ENCODE peak calls at places on chromosomes 5 and 9, in six cellular contexts. C is Caco-2, R is brain microvascular endothelial cell, Y is astrocyte, U is fibroblast of lung, J is GM20000. E is an unnamed sample.

GRCh38 chr5:107301959-107302840 is 368.5 kb downstream of the EFNA5 start:
- DNase-seq in C (no peak), R (no peak), Y (no peak), U (no peak), J (no peak), E (no peak)

GRCh38 chr5:25028994-25029393 is 384.2 kb upstream of the CDH10 start:
- DNase-seq in C (no peak), R (no peak), Y (peak), U (peak), J (no peak), E (no peak)

GRCh38 chr9:108383801-108384200 is 472.0 kb downstream of the ACTL7B start:
- DNase-seq in C (no peak), R (no peak), Y (peak), U (peak), J (no peak), E (no peak)

GRCh38 chr5:134070648-134070978 is 43.9 kb upstream of the TCF7 start:
- DNase-seq in C (no peak), R (peak), Y (peak), U (peak), J (no peak), E (peak)

GRCh38 chr9:116741106-116741740 is 54.1 kb downstream of the TRIM32 start:
- DNase-seq in C (no peak), R (no peak), Y (no peak), U (no peak), J (no peak), E (no peak)

GRCh38 chr9:21137020-21137419 is 4.6 kb downstream of the IFNW1 start:
- DNase-seq in C (no peak), R (no peak), Y (no peak), U (no peak), J (no peak), E (no peak)

GRCh38 chr5:170557314-170557713 is 53.5 kb downstream of the KCNIP1 start:
- DNase-seq in C (no peak), R (no peak), Y (no peak), U (no peak), J (no peak), E (no peak)

GRCh38 chr5:124906339-124907097 is 160.1 kb upstream of the ZNF608 start:
- DNase-seq in C (no peak), R (peak), Y (peak), U (peak), J (no peak), E (peak)

GRCh38 chr9:126097679-126098078 is 228.9 kb upstream of the MVB12B start:
- DNase-seq in C (no peak), R (no peak), Y (no peak), U (no peak), J (no peak), E (no peak)

GRCh38 chr5:2415678-2416077 is 335.8 kb downstream of the IRX2 start:
- DNase-seq in C (no peak), R (no peak), Y (no peak), U (no peak), J (no peak), E (no peak)

GRCh38 chr5:30918171-30918570 is 275.3 kb upstream of the CDH6 start:
- DNase-seq in C (no peak), R (peak), Y (peak), U (peak), J (no peak), E (no peak)

GRCh38 chr5:56200856-56201638 is 32.1 kb downstream of the ANKRD55 start:
- DNase-seq in C (peak), R (peak), Y (peak), U (peak), J (peak), E (peak)

GRCh38 chr9:19522558-19522957 is 113.7 kb downstream of the ACER2 start:
- DNase-seq in C (no peak), R (no peak), Y (no peak), U (no peak), J (no peak), E (no peak)

GRCh38 chr9:114811969-114812636 is 6.3 kb upstream of the TNFSF15 start:
- DNase-seq in C (no peak), R (no peak), Y (no peak), U (no peak), J (no peak), E (no peak)

GRCh38 chr5:60687927-60688720 is 11.8 kb downstream of the DEPDC1B start:
- DNase-seq in C (peak), R (peak), Y (peak), U (peak), J (peak), E (no peak)

GRCh38 chr9:118686940-118687339 is 682.3 kb downstream of the BRINP1 start:
- DNase-seq in C (no peak), R (no peak), Y (no peak), U (no peak), J (no peak), E (no peak)

GRCh38 chr5:151772029-151772867 is 494 bp downstream of the G3BP1 start:
- DNase-seq in C (peak), R (no peak), Y (peak), U (peak), J (peak), E (peak)

GRCh38 chr5:172770374-172770674 is 671 bp downstream of the DUSP1 start:
- DNase-seq in C (no peak), R (no peak), Y (no peak), U (no peak), J (no peak), E (no peak)

GRCh38 chr5:157530226-157530972 is 45.2 kb downstream of the ADAM19 start:
- DNase-seq in C (no peak), R (no peak), Y (no peak), U (no peak), J (no peak), E (no peak)

GRCh38 chr9:93577045-93577939 is 908 bp downstream of the PHF2 start:
- DNase-seq in C (no peak), R (no peak), Y (no peak), U (no peak), J (peak), E (peak)

GRCh38 chr9:99565203-99565602 is 256.5 kb upstream of the NR4A3 start:
- DNase-seq in C (no peak), R (no peak), Y (no peak), U (no peak), J (no peak), E (no peak)

DNA sequence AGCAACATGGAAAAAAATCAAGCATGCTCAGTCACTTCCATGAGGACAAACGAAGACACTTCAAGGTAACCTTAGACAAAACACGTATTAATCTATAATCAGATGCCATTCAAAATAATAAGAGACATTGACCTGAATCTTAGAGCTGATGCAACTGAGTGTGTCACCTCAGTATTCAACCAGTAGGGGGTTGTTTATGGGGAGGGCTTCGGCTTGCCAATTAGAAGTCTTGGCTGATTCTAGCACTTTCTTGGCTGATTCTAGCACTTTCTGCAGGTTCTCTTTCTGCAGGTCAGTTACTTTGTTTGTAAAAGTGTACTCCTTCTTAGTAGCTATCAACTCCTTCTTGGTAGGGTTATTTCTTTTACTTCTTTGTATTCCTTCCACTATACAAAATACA is 317.6 kb downstream of the ENC1 start:
- DNase-seq in C (no peak), R (no peak), Y (no peak), U (no peak), J (no peak), E (no peak)
- TF ChIP-seq CTCF in C (no peak), R (peak), Y (no peak), U (no peak), J (no peak), E (peak)

DNA sequence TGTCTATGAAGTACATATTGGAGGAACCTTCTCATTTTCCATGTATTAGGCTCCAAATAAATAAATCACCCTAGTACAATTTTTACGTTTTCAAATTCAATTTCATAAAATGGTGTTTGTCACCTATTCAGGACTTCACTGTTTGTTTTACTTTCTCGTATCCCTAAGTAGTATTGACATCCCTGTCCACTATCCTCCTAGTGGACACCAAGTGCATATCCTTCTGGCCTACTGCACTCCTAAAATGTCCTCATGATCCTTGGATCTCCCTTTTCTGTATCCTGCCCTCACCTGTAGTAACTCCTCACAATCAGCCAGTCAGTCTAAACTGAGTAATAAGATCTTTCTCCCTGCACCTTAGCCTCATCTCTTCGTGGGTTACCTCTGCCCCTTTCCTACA is 539.9 kb downstream of the DMRTA1 start:
- DNase-seq in C (no peak), R (no peak), Y (no peak), U (no peak), J (no peak), E (no peak)
- TF ChIP-seq CTCF in C (no peak), R (peak), Y (peak), U (no peak), J (no peak), E (peak)

DNA sequence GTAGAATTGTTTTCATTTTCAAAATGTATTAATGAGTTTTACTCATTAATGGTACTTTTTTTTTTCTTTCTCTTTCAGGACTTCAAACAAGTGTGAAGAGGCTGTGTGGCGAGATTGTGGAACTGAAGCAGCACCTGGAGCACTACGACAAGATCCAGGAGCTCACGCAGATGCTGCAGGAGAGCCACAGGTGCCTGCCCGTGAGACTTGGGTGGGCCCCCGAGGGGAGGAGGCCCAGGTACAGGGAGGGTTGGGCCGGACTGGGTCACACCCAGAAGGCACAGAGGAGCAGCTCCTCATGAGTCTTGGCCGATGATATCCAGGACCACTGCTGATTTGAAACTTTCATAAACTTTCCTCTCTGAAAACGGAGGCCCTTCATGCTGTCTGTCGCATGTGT is 35.6 kb downstream of the CEP72 start:
- DNase-seq in C (no peak), R (no peak), Y (no peak), U (no peak), J (no peak), E (no peak)
- TF ChIP-seq CTCF in C (no peak), R (no peak), Y (no peak), U (no peak), J (no peak), E (no peak)

GRCh38 chr5:178590141-178590923 is at the start of gene COL23A1:
- DNase-seq in C (peak), R (peak), Y (peak), U (peak), J (peak), E (peak)
- TF ChIP-seq CTCF in C (peak), R (peak), Y (peak), U (peak), J (no peak), E (peak)

DNA sequence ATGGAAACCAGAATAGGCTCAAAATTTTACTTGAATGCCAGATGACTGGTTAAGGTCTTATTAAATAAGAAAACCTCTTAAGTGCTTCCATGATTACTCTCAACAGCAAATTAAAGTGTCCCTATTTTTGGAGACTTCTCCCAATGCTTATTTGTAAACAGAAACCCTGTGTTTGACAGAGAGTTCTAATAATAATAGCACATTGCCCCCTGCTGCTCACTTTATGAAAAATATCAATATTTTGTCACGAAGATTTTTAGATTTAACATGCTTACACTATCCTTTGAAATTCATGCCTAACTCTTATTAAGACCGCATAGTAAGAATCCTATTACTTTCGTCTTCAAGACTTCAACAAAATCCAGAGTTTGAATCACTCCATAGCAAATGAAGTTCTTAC is 75.4 kb upstream of the PRRC1 start:
- DNase-seq in C (no peak), R (no peak), Y (peak), U (no peak), J (peak), E (peak)
- TF ChIP-seq CTCF in C (peak), R (no peak), Y (peak), U (peak), J (no peak), E (peak)

GRCh38 chr5:156188026-156188425 is 138.9 kb upstream of the SGCD start:
- DNase-seq in C (no peak), R (no peak), Y (no peak), U (no peak), J (no peak), E (no peak)
- TF ChIP-seq CTCF in C (no peak), R (no peak), Y (no peak), U (no peak), J (no peak), E (no peak)

GRCh38 chr9:129247285-129248153 is 69.5 kb upstream of the IER5L start:
- DNase-seq in C (no peak), R (no peak), Y (no peak), U (no peak), J (no peak), E (no peak)
- TF ChIP-seq CTCF in C (no peak), R (no peak), Y (no peak), U (no peak), J (no peak), E (no peak)

GRCh38 chr5:163565931-163566608 is 60.7 kb downstream of the MAT2B start:
- DNase-seq in C (peak), R (peak), Y (no peak), U (peak), J (no peak), E (no peak)
- TF ChIP-seq CTCF in C (no peak), R (peak), Y (no peak), U (no peak), J (no peak), E (no peak)

GRCh38 chr5:66498791-66499207 is 97.4 kb upstream of the MAST4 start:
- DNase-seq in C (no peak), R (peak), Y (peak), U (peak), J (peak), E (peak)

GRCh38 chr5:66494437-66494836 is 101.8 kb upstream of the MAST4 start:
- DNase-seq in C (no peak), R (no peak), Y (no peak), U (no peak), J (no peak), E (no peak)
- TF ChIP-seq CTCF in C (peak), R (peak), Y (no peak), U (no peak), J (no peak), E (peak)

E was measured in osteoblast.